ENCODE peak calls at places on chromosomes 7 and 10, in seven cellular contexts. E, F, B, Y, A, G and P are unnamed samples. For H3K4me1, the result is how much of the 10 kb centered on the place peaks cover.

GRCh38 chr10:110733256-110733952 is 89.3 kb downstream of the RBM20 start:
- DNase-seq in G (no peak), A (no peak), E (peak), B (no peak), Y (no peak), F (no peak), P (peak)

GRCh38 chr10:7411671-7412481 is 1.0 kb upstream of the SFMBT2 start:
- DNase-seq in G (no peak), A (no peak), F (peak), B (peak), E (no peak), Y (peak), P (no peak)

GRCh38 chr7:138890782-138891445 is 90.3 kb downstream of the KIAA1549 start:
- DNase-seq in Y (no peak), G (no peak), B (no peak), E (no peak), F (no peak), A (peak), P (no peak)

GRCh38 chr10:34384363-34384762 is 430.7 kb downstream of the PARD3 start:
- DNase-seq in E (no peak), Y (no peak), G (no peak), B (no peak), A (no peak), F (no peak), P (no peak)

GRCh38 chr7:35975851-35976454 is 175.1 kb downstream of the SEPTIN7 start:
- DNase-seq in E (peak), F (peak), B (no peak), G (peak), A (peak), Y (peak), P (peak)

GRCh38 chr7:40704172-40704571 is 569.4 kb downstream of the SUGCT start:
- DNase-seq in G (no peak), Y (no peak), F (peak), A (no peak), B (no peak), E (no peak), P (no peak)

GRCh38 chr10:113240736-113241135 is 290.7 kb downstream of the TCF7L2 start:
- DNase-seq in E (no peak), Y (no peak), G (no peak), B (no peak), A (no peak), F (no peak), P (no peak)

GRCh38 chr7:30836991-30837390 is 65.8 kb downstream of the MINDY4 start:
- DNase-seq in G (no peak), A (no peak), B (peak), E (no peak), F (no peak), Y (no peak), P (no peak)

GRCh38 chr7:70646551-70647248 is 485.2 kb upstream of the GALNT17 start:
- DNase-seq in Y (no peak), F (no peak), E (no peak), G (no peak), A (no peak), B (no peak), P (no peak)

GRCh38 chr10:95485445-95485844 is 75.7 kb downstream of the SORBS1 start:
- DNase-seq in Y (no peak), A (no peak), B (no peak), E (no peak), G (no peak), F (peak), P (no peak)

GRCh38 chr7:104895851-104896236 is 118.2 kb upstream of the KMT2E start:
- DNase-seq in A (no peak), E (no peak), B (no peak), F (no peak), Y (no peak), G (no peak), P (no peak)

GRCh38 chr7:147774461-147774860 is 816.1 kb upstream of the C7orf33 start:
- DNase-seq in G (no peak), Y (no peak), F (no peak), E (no peak), B (no peak), A (no peak), P (no peak)

GRCh38 chr7:47300472-47301021 is 281.4 kb downstream of the TNS3 start:
- DNase-seq in B (no peak), G (no peak), F (no peak), A (no peak), Y (no peak), E (no peak), P (no peak)

GRCh38 chr10:132524443-132525285 is 12.9 kb upstream of the INPP5A start:
- DNase-seq in Y (no peak), A (no peak), E (no peak), B (no peak), F (no peak), G (no peak), P (peak)

GRCh38 chr10:29728541-29729049 is 93.8 kb upstream of the SVIL start:
- DNase-seq in Y (peak), A (no peak), B (no peak), F (peak), E (no peak), G (no peak), P (no peak)

GRCh38 chr7:44184221-44184873 is 4.9 kb downstream of the GCK start:
- DNase-seq in E (no peak), B (no peak), F (peak), A (peak), G (no peak), Y (peak), P (peak)

GRCh38 chr10:82394122-82394521 is 519.1 kb downstream of the NRG3 start:
- DNase-seq in A (no peak), F (no peak), B (no peak), Y (no peak), G (no peak), E (no peak), P (no peak)

GRCh38 chr10:75235375-75236177 is at the start of gene COMTD1:
- DNase-seq in Y (peak), G (peak), E (peak), A (peak), B (peak), F (peak), P (peak)
- H3K4me1 ChIP-seq in Y (under half), G (under half), E (under half), A (under half), B (under half), F (under half), P (under half)

GRCh38 chr7:130009848-130010688 is 41.1 kb downstream of the ZC3HC1 start:
- DNase-seq in F (peak), Y (no peak), B (no peak), G (no peak), A (peak), E (peak), P (peak)
- H3K9ac ChIP-seq in F (no peak), Y (no peak), B (no peak), G (no peak), A (no peak), E (peak), P (peak)

DNA sequence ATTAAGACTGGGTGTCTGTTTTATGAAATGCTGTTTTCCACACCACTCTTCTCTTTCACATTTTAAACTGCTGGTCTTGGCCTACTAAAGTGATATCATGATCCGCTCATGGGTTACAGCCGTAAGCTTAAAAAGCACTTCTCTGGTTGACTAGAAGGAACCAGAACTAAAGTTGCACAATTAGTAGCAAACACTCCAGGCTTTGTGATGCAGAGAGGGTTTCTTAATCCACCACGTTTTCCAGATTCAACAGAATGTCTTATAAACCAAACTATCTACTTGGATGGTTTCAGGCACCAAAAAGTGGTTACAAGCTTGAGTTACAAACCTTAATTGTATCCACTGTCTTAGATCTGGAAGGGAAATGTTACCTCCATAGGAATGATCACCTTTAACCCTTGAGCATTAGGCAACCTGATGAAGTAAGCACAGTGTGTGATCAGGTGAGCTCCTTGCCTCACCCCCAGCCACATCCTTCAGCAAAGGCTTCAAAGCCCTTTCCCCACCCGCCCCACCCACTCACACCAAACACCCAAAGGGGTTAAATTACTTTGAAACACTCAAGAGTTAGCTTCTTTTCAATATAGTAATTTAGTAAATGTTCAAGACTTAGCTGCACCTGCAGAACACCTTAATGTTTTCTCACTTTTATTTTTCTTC is 3.5 kb downstream of the ELMO1 start:
- DNase-seq in E (no peak), B (no peak), G (no peak), F (no peak), A (no peak), Y (no peak), P (no peak)
- H3K27ac ChIP-seq in E (no peak), B (no peak), G (no peak), F (no peak), A (no peak), Y (no peak), P (no peak)

GRCh38 chr10:3832022-3832786 is 47.2 kb upstream of the KLF6 start:
- DNase-seq in E (peak), F (no peak), B (no peak), A (no peak), G (no peak), Y (no peak), P (no peak)

GRCh38 chr10:3830946-3831345 is 45.9 kb upstream of the KLF6 start:
- DNase-seq in G (no peak), B (no peak), F (peak), A (no peak), E (no peak), Y (no peak), P (no peak)

GRCh38 chr10:3836222-3836820 is 51.3 kb upstream of the KLF6 start:
- DNase-seq in Y (no peak), F (no peak), A (no peak), G (no peak), E (no peak), B (no peak), P (no peak)

GRCh38 chr10:3835770-3836169 is 50.8 kb upstream of the KLF6 start:
- DNase-seq in B (no peak), E (no peak), Y (no peak), F (peak), A (no peak), G (no peak), P (no peak)

DNA sequence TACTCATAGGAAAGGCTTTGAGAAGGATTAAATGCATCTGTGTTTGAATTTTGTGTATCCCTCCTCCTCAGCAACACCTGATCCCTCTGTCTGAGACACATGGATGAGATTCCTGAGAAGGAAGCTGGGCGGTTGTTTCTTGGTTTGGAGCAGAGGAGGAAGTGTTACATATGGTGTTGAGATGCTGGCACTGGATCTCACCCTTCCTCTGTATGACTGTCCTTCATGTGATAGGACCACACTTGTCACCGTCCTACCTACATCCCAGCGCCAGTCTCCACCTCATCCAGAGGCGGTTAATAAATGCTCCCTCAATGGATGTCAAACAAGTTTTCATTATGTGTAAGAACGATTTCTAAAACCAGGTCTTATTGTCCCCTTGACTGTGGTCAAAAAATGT is 49.4 kb upstream of the KLF6 start:
- DNase-seq in Y (no peak), A (no peak), B (no peak), G (no peak), E (no peak), F (no peak), P (no peak)
- H3K4me1 ChIP-seq in Y (under half), A (under half), B (under half), G (under half), E (under half), F (under half), P (under half)

DNA sequence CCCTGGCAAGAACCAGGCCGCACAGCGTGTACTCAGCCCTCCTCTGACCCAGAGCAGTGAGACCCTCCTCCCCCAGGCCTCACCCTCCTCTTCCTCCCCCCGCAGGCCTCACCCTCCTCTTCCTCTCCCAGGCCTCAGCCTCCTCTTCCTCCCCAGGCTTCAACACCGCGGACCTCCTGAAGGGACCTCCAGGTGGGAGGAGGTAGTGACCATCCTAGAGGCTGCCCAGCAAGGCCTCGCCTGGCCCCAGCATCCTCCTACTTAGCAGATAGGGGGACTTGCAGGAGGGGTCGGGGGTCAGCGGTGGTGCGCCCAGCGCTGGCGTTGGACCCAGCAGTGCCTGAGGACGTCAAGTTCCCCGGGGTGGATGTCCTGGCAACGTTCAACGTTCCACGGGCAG is 270.8 kb downstream of the ELFN1 start:
- DNase-seq in B (no peak), Y (no peak), A (no peak), G (no peak), F (no peak), E (no peak), P (no peak)
- H3K9ac ChIP-seq in B (no peak), Y (no peak), A (no peak), G (peak), F (no peak), E (no peak), P (no peak)

DNA sequence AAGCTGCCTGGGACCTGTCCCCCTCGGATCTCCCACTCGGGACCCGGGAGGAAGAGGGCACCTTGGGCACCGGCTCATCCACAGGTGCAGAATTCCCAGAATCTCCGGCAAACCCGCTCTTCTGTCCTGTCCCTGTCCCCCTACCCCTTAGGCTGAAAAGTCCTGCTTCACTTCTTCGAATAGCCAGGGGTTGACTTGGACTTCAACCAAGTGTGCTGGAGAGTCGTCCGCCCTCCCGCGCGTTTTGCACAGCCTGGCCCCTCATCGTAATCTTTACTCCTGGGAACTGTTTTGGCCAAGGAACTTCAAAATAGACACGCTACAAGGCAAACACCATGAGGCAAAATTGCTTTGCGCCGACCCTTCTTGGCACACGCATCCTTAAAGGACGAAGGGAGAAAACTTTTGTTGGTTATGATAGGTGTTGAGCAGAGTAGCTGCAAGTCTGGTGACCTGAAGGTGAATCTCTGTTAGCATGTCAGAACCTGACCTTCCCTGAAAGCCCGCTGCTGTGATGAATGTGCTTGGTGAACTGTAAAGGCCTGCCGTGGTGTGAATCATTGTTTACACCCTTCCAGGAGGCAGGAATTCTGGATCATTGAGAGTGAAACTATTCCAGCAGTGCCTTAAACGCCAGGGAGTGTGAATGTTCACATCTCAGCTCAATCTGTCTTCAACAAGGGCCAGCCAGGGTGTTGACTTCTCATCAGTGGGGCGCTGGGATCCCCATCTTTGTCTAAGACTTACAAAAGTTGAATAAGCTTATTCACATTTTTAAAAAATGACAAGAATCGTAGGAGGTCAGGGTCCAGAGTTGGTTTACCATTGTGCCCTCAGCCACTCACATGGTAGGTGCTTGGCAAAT is 589 bp upstream of the RAPGEF5 start:
- DNase-seq in E (no peak), Y (peak), B (no peak), F (peak), A (peak), G (no peak), P (peak)
- H3K27ac ChIP-seq in E (no peak), Y (no peak), B (no peak), F (no peak), A (no peak), G (peak), P (no peak)

GRCh38 chr10:94403823-94404228 is 1.5 kb downstream of the TBC1D12 start:
- DNase-seq in A (no peak), E (no peak), F (no peak), G (no peak), Y (no peak), B (no peak), P (no peak)

GRCh38 chr10:94409016-94409657 is 6.8 kb downstream of the TBC1D12 start:
- DNase-seq in G (no peak), Y (peak), A (no peak), B (no peak), E (no peak), F (peak), P (no peak)

GRCh38 chr10:94405406-94405805 is 3.1 kb downstream of the TBC1D12 start:
- DNase-seq in E (no peak), F (no peak), B (no peak), G (no peak), Y (no peak), A (no peak), P (no peak)

GRCh38 chr10:94411304-94411703 is 9.0 kb downstream of the TBC1D12 start:
- DNase-seq in A (no peak), G (no peak), E (no peak), F (no peak), Y (no peak), B (no peak), P (no peak)

GRCh38 chr10:94407668-94408067 is 5.3 kb downstream of the TBC1D12 start:
- DNase-seq in A (no peak), F (no peak), E (no peak), G (no peak), Y (no peak), B (no peak), P (no peak)
- H3K4me1 ChIP-seq in A (under half), F (under half), E (under half), G (under half), Y (under half), B (under half), P (under half)